ENCODE peak calls at places on chromosomes 6 and 20, in four cellular contexts. V is A549, M is IMR-90, T is SK-N-SH. N is an unnamed sample.

GRCh38 chr6:139708342-139709199 is 334.1 kb upstream of the CITED2 start:
- DNase-seq in V (peak), M (peak), T (no peak), N (no peak)

GRCh38 chr6:72626126-72626525 is 4.3 kb downstream of the KCNQ5 start:
- DNase-seq in V (no peak), M (no peak), T (no peak), N (no peak)

GRCh38 chr6:3796396-3796795 is 44.9 kb upstream of the PXDC1 start:
- DNase-seq in V (no peak), M (no peak), T (no peak), N (no peak)

GRCh38 chr6:26125015-26125690 is 37.9 kb downstream of the HFE start:
- DNase-seq in V (peak), M (no peak), T (no peak), N (no peak)

GRCh38 chr6:125140808-125141207 is 12.8 kb upstream of the TPD52L1 start:
- DNase-seq in V (no peak), M (peak), T (no peak), N (no peak)

GRCh38 chr6:20540683-20541082 is 6.4 kb downstream of the CDKAL1 start:
- DNase-seq in V (no peak), M (peak), T (no peak), N (no peak)

GRCh38 chr20:635609-636338 is 17.2 kb downstream of the SRXN1 start:
- DNase-seq in V (no peak), M (no peak), T (no peak), N (no peak)

GRCh38 chr20:45892049-45892816 is 1.1 kb downstream of the CTSA start:
- DNase-seq in V (peak), M (peak), T (peak), N (peak)

GRCh38 chr6:4776967-4777925 is 1.0 kb downstream of the CDYL start:
- DNase-seq in V (peak), M (peak), T (no peak), N (peak)

GRCh38 chr6:44539701-44540100 is 152.2 kb downstream of the CDC5L start:
- DNase-seq in V (no peak), M (no peak), T (no peak), N (no peak)

GRCh38 chr20:59145926-59146800 is 17.5 kb upstream of the ZNF831 start:
- DNase-seq in V (no peak), M (no peak), T (no peak), N (no peak)

GRCh38 chr20:48609491-48609978 is 218.3 kb downstream of the PREX1 start:
- DNase-seq in V (no peak), M (no peak), T (no peak), N (no peak)

GRCh38 chr6:129886401-129887155 is 25.5 kb upstream of the TMEM244 start:
- DNase-seq in V (no peak), M (no peak), T (no peak), N (no peak)

GRCh38 chr6:156832166-156832743 is 55.1 kb downstream of the ARID1B start:
- DNase-seq in V (peak), M (peak), T (peak), N (peak)

GRCh38 chr20:48904566-48905321 is 16.8 kb upstream of the ARFGEF2 start:
- DNase-seq in V (peak), M (peak), T (peak), N (peak)

GRCh38 chr20:11585752-11586352 is 331.8 kb upstream of the BTBD3 start:
- DNase-seq in V (peak), M (peak), T (no peak), N (no peak)

GRCh38 chr6:148746363-148747144 is at the start of gene UST:
- DNase-seq in V (peak), M (peak), T (peak), N (peak)

GRCh38 chr20:2872304-2873009 is 824 bp upstream of the PTPRA start:
- DNase-seq in V (peak), M (peak), T (peak), N (peak)

GRCh38 chr20:62596486-62596885 is 45.8 kb upstream of the SLCO4A1 start:
- DNase-seq in V (no peak), M (no peak), T (no peak), N (no peak)

GRCh38 chr6:142884214-142885035 is 60.6 kb downstream of the HIVEP2 start:
- DNase-seq in V (no peak), M (no peak), T (no peak), N (no peak)

GRCh38 chr6:18155273-18155863 is at the start of gene KDM1B:
- DNase-seq in V (peak), M (peak), T (peak), N (peak)

GRCh38 chr6:167917755-167918154 is 79.7 kb upstream of the KIF25 start:
- DNase-seq in V (no peak), M (no peak), T (no peak), N (no peak)

GRCh38 chr20:35768731-35769664 is 2.8 kb upstream of the PHF20 start:
- DNase-seq in V (peak), M (peak), T (peak), N (peak)

GRCh38 chr6:36769161-36769675 is 70.0 kb downstream of the CPNE5 start:
- DNase-seq in V (no peak), M (peak), T (no peak), N (no peak)

GRCh38 chr6:33584700-33585402 is 4.8 kb upstream of the BAK1 start:
- DNase-seq in V (no peak), M (no peak), T (no peak), N (no peak)

GRCh38 chr6:19587238-19587942 is 249.8 kb upstream of the ID4 start:
- DNase-seq in V (no peak), M (no peak), T (no peak), N (no peak)

GRCh38 chr6:161498359-161498758 is 224.5 kb upstream of the AGPAT4 start:
- DNase-seq in V (peak), M (peak), T (peak), N (peak)

GRCh38 chr6:159875194-159875593 is 15.6 kb upstream of the MAS1 start:
- DNase-seq in V (no peak), M (no peak), T (no peak), N (no peak)

GRCh38 chr6:33392168-33392947 is 735 bp downstream of the KIFC1 start:
- DNase-seq in V (no peak), M (peak), T (no peak), N (no peak)

GRCh38 chr6:5767471-5767870 is 239.3 kb downstream of the NRN1 start:
- DNase-seq in V (no peak), M (no peak), T (no peak), N (no peak)

GRCh38 chr6:110097443-110097842 is 82.0 kb downstream of the WASF1 start:
- DNase-seq in V (no peak), M (no peak), T (no peak), N (no peak)

GRCh38 chr6:155549028-155549798 is 93.6 kb upstream of the NOX3 start:
- DNase-seq in V (no peak), M (no peak), T (no peak), N (no peak)

GRCh38 chr6:155544677-155545076 is 89.0 kb upstream of the NOX3 start:
- DNase-seq in V (no peak), M (no peak), T (no peak), N (no peak)

GRCh38 chr6:155541976-155542375 is 86.3 kb upstream of the NOX3 start:
- DNase-seq in V (no peak), M (no peak), T (no peak), N (no peak)

GRCh38 chr6:155538708-155539107 is 83.1 kb upstream of the NOX3 start:
- DNase-seq in V (no peak), M (no peak), T (no peak), N (no peak)

DNA sequence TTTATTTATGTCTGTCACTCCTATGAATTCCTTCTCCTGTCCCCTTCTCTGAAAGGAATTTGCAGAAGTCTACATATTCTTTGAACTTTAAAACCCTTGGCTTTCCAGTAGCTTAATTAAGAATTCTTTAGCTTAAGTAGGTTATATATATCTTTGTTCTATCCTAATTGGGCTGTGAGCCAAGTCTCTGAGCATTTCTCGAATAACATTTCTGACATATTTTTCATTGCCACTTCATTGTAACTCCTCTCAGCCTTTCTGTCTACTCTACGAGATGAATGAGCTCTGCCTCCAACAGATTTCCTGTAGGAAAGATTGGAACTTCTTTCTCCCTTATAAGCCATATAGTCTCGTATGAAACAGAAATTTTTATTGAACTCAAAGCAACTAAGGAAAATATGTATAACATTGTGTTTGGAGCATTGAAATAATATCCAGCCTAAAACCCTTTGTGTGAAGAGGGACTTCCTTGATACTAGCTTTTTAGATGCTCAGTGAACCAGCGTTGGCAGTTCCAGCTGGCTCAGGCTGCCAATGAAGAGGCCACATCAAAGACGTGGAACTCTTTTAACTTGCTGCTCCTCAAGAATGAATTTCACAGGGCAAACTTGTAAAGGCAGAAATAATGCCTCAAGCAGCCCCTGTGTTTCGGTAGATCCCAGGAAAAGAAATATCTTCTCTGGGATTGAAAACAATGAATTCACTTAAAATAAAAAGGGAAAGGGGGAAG is 87.7 kb upstream of the NOX3 start:
- DNase-seq in V (no peak), M (no peak), T (no peak), N (no peak)
- TF ChIP-seq RAD21 in V (no peak), M (no peak), T (no peak), N (no peak)

GRCh38 chr20:37846573-37846972 is 56.4 kb upstream of the VSTM2L start:
- DNase-seq in V (no peak), M (no peak), T (no peak), N (no peak)
- TF ChIP-seq RAD21 in V (no peak), M (no peak), T (no peak), N (no peak)

GRCh38 chr6:90295854-90296345 is 743 bp downstream of the BACH2 start:
- DNase-seq in V (peak), M (peak), T (peak), N (peak)
- TF ChIP-seq RAD21 in V (no peak), M (peak), T (no peak), N (no peak)

DNA sequence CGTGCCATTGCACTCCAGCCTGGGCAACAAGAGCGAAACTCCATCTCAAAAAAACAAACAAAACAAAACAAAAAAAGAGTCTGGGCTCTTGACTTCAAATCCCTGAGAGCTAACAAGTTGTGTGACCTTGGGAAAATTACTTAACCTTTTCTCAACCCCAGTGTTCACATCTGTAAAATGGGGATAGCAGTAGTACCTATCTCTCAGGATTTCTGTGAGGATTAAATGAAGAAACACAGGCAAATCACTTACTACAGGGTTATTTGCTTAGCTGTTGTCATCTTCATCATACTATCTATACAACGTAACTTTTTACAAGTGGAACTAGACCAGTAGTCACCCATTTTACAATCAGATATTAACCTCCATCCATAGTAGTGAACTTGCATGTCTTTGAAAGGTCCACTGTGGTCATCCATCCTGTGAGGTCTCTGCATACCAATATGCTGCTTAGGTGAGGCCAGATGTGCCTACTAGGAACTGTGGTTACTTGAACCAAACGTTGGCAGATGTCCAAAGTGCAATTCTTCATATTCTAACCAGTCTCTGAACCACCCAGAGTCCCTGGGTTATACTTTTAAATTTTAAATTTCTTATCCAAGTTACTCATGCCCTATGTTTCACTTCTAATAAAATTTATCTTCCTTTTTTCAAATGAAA is 128.9 kb upstream of the BEND3 start:
- DNase-seq in V (no peak), M (no peak), T (no peak), N (no peak)
- TF ChIP-seq RAD21 in V (no peak), M (no peak), T (no peak), N (no peak)

DNA sequence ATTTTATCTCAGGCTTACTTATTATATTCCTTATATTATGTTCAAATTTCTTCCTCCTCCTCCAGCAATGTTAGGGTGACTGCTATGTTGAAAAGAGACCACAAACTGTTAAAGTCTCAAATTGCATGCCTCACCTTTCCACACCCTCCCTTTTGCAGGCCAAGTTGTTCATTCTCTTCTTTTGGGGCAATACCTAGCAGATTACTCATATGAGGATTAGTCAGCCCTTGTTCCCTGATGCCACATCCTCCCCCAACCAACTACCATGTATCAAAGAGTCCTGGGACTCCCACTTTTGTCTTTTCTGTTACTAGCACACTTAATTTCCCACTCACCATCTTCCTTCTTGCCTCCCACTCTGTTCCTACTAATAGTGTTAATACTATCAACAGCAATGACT is 434.7 kb downstream of the BCKDHB start:
- DNase-seq in V (peak), M (peak), T (no peak), N (no peak)
- TF ChIP-seq RAD21 in V (no peak), M (peak), T (no peak), N (no peak)

DNA sequence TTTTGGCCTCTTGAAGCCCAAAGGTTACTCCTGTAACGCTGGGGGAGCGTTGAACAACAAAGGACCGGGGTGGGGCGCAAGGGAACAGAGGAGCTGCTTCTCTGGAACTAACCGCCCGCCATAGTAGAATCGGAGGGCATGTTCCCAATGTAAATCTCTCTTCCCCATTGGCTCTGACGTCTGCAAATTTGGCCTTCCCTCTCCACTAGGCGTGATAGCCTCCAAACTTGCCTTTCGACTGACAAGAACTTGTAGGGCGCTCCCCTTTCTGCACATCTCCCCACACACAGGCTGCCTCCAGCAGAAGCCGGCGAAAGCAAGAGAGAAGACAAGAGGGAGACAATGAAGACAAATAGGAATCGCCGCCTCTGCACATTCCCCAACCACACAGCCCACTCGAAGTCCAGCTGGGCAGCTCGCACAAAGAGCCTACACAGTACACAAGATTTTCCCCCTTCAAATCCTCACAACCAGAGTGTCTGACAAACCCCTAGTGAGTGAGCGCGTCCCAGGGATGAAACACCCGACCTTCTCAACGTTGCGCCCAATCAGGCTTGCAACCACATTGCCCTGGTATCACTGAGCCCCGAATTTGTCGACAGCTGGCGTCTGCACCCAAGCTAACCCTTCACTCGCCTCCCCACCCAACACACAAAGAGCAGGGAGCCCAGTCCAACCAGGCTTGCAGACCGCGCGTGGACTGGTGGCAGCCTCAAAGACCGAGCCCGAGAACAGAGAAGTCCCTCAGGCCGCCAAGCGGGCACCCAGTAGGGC is 1.5 kb upstream of the COL12A1 start:
- DNase-seq in V (no peak), M (peak), T (peak), N (no peak)
- TF ChIP-seq RAD21 in V (no peak), M (no peak), T (no peak), N (no peak)

DNA sequence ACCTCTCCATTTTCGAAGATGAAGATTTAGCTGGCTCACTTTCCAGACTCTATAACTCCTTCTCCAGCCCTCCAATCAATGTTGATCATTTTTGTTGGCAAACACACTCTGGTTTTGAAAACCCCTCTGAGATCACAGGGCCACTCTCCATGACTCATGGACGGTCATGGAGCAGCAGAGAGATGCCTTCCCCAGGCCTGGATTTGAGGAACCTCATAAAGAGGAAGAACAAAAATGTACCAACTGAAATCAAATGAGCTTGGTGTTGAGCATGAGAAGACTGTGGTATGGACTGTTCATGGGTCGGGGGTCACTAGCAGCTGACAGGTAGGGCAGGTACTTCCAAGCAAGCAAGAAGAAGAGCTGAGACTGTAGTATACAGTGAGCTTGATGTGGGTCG is 112.8 kb upstream of the INSM1 start:
- DNase-seq in V (no peak), M (no peak), T (no peak), N (no peak)
- TF ChIP-seq RAD21 in V (no peak), M (no peak), T (no peak), N (no peak)

N was measured in K562.